ENCODE peak calls at places on chromosomes 11 and 22, in eight cellular contexts. R is mesenchymal stem cell; C is breast epithelium; U is Kasumi-1; W is activated CD4-positive, alpha-beta T cell treated with anti-CD3 and anti-CD28 coated beads for 48 hours; F is ureter; S is D341Med; T is ACHN. Q is an unnamed sample.

GRCh38 chr11:104772806-104773241 is 125.4 kb downstream of the CASP12 start:
- DNase-seq in R (peak), C (no peak), U (no peak), W (no peak), F (no peak), S (no peak), T (peak), Q (no peak)

GRCh38 chr22:33380789-33381530 is 322.8 kb upstream of the SYN3 start:
- DNase-seq in R (peak), C (no peak), U (no peak), W (no peak), F (no peak), S (no peak), T (peak), Q (no peak)

GRCh38 chr11:130449996-130450419 is 1.6 kb downstream of the ADAMTS15 start:
- DNase-seq in R (peak), C (peak), U (no peak), W (peak), F (peak), S (no peak), T (peak), Q (no peak)

GRCh38 chr11:67299471-67300191 is 3.7 kb upstream of the SSH3 start:
- DNase-seq in R (no peak), C (no peak), U (no peak), W (no peak), F (no peak), S (no peak), T (no peak), Q (no peak)

GRCh38 chr11:134483291-134483690 is 71.2 kb upstream of the B3GAT1 start:
- DNase-seq in R (no peak), C (no peak), U (no peak), W (no peak), F (peak), S (no peak), T (no peak), Q (no peak)

GRCh38 chr11:109644158-109644557 is 222.2 kb downstream of the C11orf87 start:
- DNase-seq in R (peak), C (no peak), U (no peak), W (no peak), F (no peak), S (no peak), T (no peak), Q (peak)

GRCh38 chr11:68946416-68947090 is 34.2 kb downstream of the MRGPRD start:
- DNase-seq in R (peak), C (no peak), U (no peak), W (no peak), F (no peak), S (no peak), T (peak), Q (no peak)

GRCh38 chr22:37198290-37199102 is 10.4 kb upstream of the C1QTNF6 start:
- DNase-seq in R (peak), C (peak), U (peak), W (peak), F (peak), S (peak), T (peak), Q (peak)

GRCh38 chr11:8231979-8232378 is 31.7 kb downstream of the LMO1 start:
- DNase-seq in R (no peak), C (no peak), U (no peak), W (no peak), F (no peak), S (no peak), T (no peak), Q (no peak)

GRCh38 chr11:64834031-64834722 is 10.3 kb downstream of the CDC42BPG start:
- DNase-seq in R (no peak), C (no peak), U (no peak), W (no peak), F (no peak), S (no peak), T (no peak), Q (no peak)

GRCh38 chr11:129866328-129866727 is 29.1 kb downstream of the NFRKB start:
- DNase-seq in R (no peak), C (no peak), U (no peak), W (no peak), F (no peak), S (no peak), T (no peak), Q (no peak)

GRCh38 chr11:82606738-82607137 is 126.9 kb downstream of the FAM181B start:
- DNase-seq in R (no peak), C (no peak), U (no peak), W (no peak), F (no peak), S (no peak), T (no peak), Q (no peak)

GRCh38 chr22:29871684-29872083 is 11.3 kb upstream of the MTMR3 start:
- DNase-seq in R (peak), C (no peak), U (no peak), W (no peak), F (peak), S (peak), T (no peak), Q (no peak)